ENCODE peak calls at places on chromosome 7, in four cellular contexts. W, U, V and B are unnamed samples.

GRCh38 chr7:68485253-68485914 is 1112.9 kb upstream of the AUTS2 start:
- DNase-seq in W (no peak), U (no peak), V (no peak), B (no peak)

GRCh38 chr7:129136887-129137647 is 7.4 kb upstream of the TSPAN33 start:
- DNase-seq in W (no peak), U (no peak), V (no peak), B (no peak)

GRCh38 chr7:128311-129080 is 63.9 kb upstream of the FAM20C start:
- DNase-seq in W (no peak), U (no peak), V (no peak), B (no peak)

GRCh38 chr7:48298779-48299178 is 127.5 kb downstream of the ABCA13 start:
- DNase-seq in W (no peak), U (no peak), V (no peak), B (no peak)

GRCh38 chr7:36904101-36904500 is 179.8 kb upstream of the AOAH start:
- DNase-seq in W (no peak), U (no peak), V (no peak), B (no peak)

GRCh38 chr7:2190531-2190930 is 42.2 kb downstream of the MAD1L1 start:
- DNase-seq in W (no peak), U (no peak), V (no peak), B (no peak)

GRCh38 chr7:2759736-2760097 is 71.7 kb downstream of the AMZ1 start:
- DNase-seq in W (peak; percentile 58), U (no peak), V (no peak), B (no peak)

GRCh38 chr7:130150587-130150986 is 54.6 kb downstream of the TMEM209 start:
- DNase-seq in W (no peak), U (no peak), V (no peak), B (no peak)

GRCh38 chr7:113402005-113402404 is 283.7 kb upstream of the SMIM30 start:
- DNase-seq in W (no peak), U (no peak), V (no peak), B (no peak)

GRCh38 chr7:100467638-100468373 is 3.7 kb upstream of the SPACDR start:
- DNase-seq in W (no peak), U (no peak), V (no peak), B (no peak)

GRCh38 chr7:2445047-2445446 is 31.2 kb downstream of the GRIFIN start:
- DNase-seq in W (no peak), U (no peak), V (no peak), B (no peak)

GRCh38 chr7:35874881-35875280 is 74.0 kb downstream of the SEPTIN7 start:
- DNase-seq in W (no peak), U (no peak), V (no peak), B (no peak)

GRCh38 chr7:84422790-84423189 is 228.2 kb upstream of the SEMA3A start:
- DNase-seq in W (no peak), U (no peak), V (no peak), B (no peak)

GRCh38 chr7:43364391-43364790 is 218.5 kb upstream of the STK17A start:
- DNase-seq in W (no peak), U (no peak), V (no peak), B (peak; percentile 20)

GRCh38 chr7:6385909-6386560 is 61.7 kb downstream of the DAGLB start:
- DNase-seq in W (no peak), U (no peak), V (no peak), B (no peak)

GRCh38 chr7:133431134-133431711 is 178.3 kb downstream of the EXOC4 start:
- DNase-seq in W (no peak), U (no peak), V (no peak), B (no peak)

GRCh38 chr7:82762880-82763279 is 319.3 kb upstream of the CACNA2D1 start:
- DNase-seq in W (no peak), U (no peak), V (no peak), B (no peak)